ENCODE peak calls at places on chromosomes 5 and 9, in seven cellular contexts. Y is mesendoderm, X is H9, L is H1, S is neuronal stem cell, O is mesenchymal stem cell, F is trophoblast cell. W is an unnamed sample.

GRCh38 chr5:318341-318897 is 3.1 kb upstream of the AHRR start:
- DNase-seq in O (peak), L (no peak), F (peak), Y (peak), X (no peak), S (no peak), W (peak)

GRCh38 chr5:115366223-115366622 is 69.8 kb upstream of the CCDC112 start:
- DNase-seq in Y (peak), S (no peak), L (no peak), X (no peak), F (peak), O (peak), W (peak)

GRCh38 chr9:129517006-129517405 is 103.9 kb downstream of the C9orf50 start:
- DNase-seq in O (no peak), S (no peak), Y (no peak), F (peak), X (no peak), L (no peak), W (no peak)

GRCh38 chr9:19130436-19130835 is 3.1 kb upstream of the PLIN2 start:
- DNase-seq in O (no peak), Y (no peak), S (no peak), F (no peak), L (no peak), X (peak), W (no peak)

GRCh38 chr9:89596937-89597555 is 7.8 kb upstream of the GADD45G start:
- DNase-seq in L (no peak), S (no peak), F (no peak), X (peak), O (no peak), Y (no peak), W (no peak)

GRCh38 chr9:33414263-33414662 is 11.9 kb upstream of the AQP7 start:
- DNase-seq in O (no peak), F (no peak), L (no peak), X (no peak), Y (no peak), S (no peak), W (no peak)

GRCh38 chr9:8890695-8891094 is 1091.1 kb upstream of the DMAC1 start:
- DNase-seq in L (no peak), F (peak), S (no peak), Y (no peak), O (no peak), X (no peak), W (no peak)

GRCh38 chr5:120604898-120605297 is 140.8 kb downstream of the PRR16 start:
- DNase-seq in S (no peak), X (no peak), F (peak), O (peak), Y (no peak), L (no peak), W (peak)

GRCh38 chr5:76548525-76549229 is 74.5 kb downstream of the F2RL2 start:
- DNase-seq in Y (peak), S (no peak), X (no peak), L (no peak), F (no peak), O (no peak), W (no peak)

GRCh38 chr9:134858051-134858841 is 22.4 kb upstream of the FCN2 start:
- DNase-seq in O (no peak), X (peak), S (no peak), F (no peak), Y (no peak), L (no peak), W (peak)

GRCh38 chr9:117180896-117181456 is 233.9 kb downstream of the ASTN2 start:
- DNase-seq in X (no peak), F (peak), O (peak), S (no peak), Y (no peak), L (no peak), W (no peak)

GRCh38 chr5:124738751-124739559 is 7.5 kb downstream of the ZNF608 start:
- DNase-seq in F (no peak), Y (peak), X (peak), S (peak), L (peak), O (peak), W (no peak)

GRCh38 chr5:135492319-135492626 is 40.1 kb upstream of the TIFAB start:
- DNase-seq in S (no peak), L (no peak), O (no peak), X (no peak), Y (no peak), F (no peak), W (no peak)

GRCh38 chr5:59583151-59583809 is 310.2 kb downstream of the PDE4D start:
- DNase-seq in X (no peak), Y (no peak), S (no peak), L (no peak), F (no peak), O (no peak), W (no peak)

GRCh38 chr9:135343733-135344522 is 135.7 kb upstream of the PPP1R26 start:
- DNase-seq in Y (peak), S (peak), F (peak), X (peak), O (no peak), L (peak), W (peak)

GRCh38 chr5:41951224-41951623 is 26.1 kb downstream of the FBXO4 start:
- DNase-seq in X (no peak), F (no peak), L (no peak), O (no peak), Y (no peak), S (no peak), W (no peak)

GRCh38 chr5:428754-429452 is 14.1 kb upstream of the EXOC3 start:
- DNase-seq in O (no peak), X (no peak), F (no peak), L (no peak), S (no peak), Y (no peak), W (no peak)

GRCh38 chr9:92763721-92764380 is 782 bp downstream of the BICD2 start:
- DNase-seq in F (no peak), Y (no peak), O (peak), S (peak), X (peak), L (no peak), W (no peak)

GRCh38 chr9:83449166-83449565 is 89.0 kb downstream of the FRMD3 start:
- DNase-seq in Y (no peak), S (no peak), O (no peak), F (no peak), X (no peak), L (no peak), W (no peak)

DNA sequence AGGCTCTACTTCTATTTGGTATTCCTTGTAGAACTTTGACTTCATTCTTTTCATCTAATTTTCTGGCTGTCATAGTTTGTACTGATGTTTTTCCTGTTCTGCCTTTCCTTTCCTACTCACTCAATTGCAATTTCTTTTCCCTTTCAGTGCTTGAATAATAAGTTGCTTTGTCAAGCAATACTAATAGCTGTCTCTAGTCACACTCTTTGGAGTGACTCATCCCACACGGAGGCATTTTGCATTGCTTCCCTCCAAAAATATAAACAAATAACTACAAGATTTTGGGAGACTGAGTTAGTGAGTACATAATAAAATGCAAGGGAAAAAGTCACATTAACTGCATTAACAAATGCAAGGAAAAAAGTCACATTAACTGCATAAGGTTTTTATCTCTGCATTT is 465.9 kb downstream of the CDH9 start:
- DNase-seq in L (no peak), F (no peak), S (no peak), Y (no peak), X (no peak), O (peak), W (no peak)
- H3K18ac ChIP-seq in L (no peak), F (no peak), S (no peak), Y (no peak), X (no peak), O (no peak), W (no peak)

GRCh38 chr9:68999393-69000105 is 14.4 kb downstream of the PRKACG start:
- DNase-seq in Y (peak), S (peak), L (peak), F (peak), O (peak), X (peak), W (peak)

GRCh38 chr9:68998812-68999211 is 15.1 kb downstream of the PRKACG start:
- DNase-seq in L (no peak), S (no peak), Y (peak), O (no peak), X (no peak), F (no peak), W (no peak)

GRCh38 chr9:69001921-69002320 is 12.0 kb downstream of the PRKACG start:
- DNase-seq in L (no peak), F (no peak), Y (no peak), X (no peak), S (no peak), O (no peak), W (no peak)

GRCh38 chr9:69004836-69005235 is 9.1 kb downstream of the PRKACG start:
- DNase-seq in O (no peak), F (no peak), S (no peak), L (no peak), X (no peak), Y (no peak), W (peak)

GRCh38 chr9:69003051-69003450 is 10.9 kb downstream of the PRKACG start:
- DNase-seq in F (no peak), S (no peak), Y (no peak), X (no peak), L (no peak), O (no peak), W (no peak)
- H3K18ac ChIP-seq in F (no peak), S (no peak), Y (no peak), X (no peak), L (no peak), O (no peak), W (no peak)

DNA sequence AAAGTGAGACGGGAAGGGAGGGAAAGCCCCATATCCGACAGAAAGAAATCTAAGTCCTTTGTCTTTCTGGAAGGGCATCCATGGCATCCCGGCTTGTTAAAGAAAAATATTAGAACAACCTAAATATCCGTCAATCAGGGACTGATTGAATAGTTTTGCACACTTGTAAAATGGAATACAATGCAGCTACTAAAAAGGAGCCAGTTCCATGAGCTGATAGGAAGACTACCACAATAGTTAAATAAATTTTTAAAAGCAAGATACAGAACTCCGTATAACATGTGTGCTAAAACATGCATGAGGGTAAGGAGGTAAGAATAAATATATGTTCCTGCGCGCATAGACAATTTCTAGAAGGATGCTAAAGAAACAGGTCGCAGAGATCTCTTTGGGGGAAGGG is 12.8 kb upstream of the GNPDA1 start:
- DNase-seq in Y (no peak), L (no peak), O (no peak), X (no peak), S (no peak), F (no peak), W (no peak)
- H3K18ac ChIP-seq in Y (no peak), L (no peak), O (no peak), X (no peak), S (no peak), F (no peak), W (no peak)

DNA sequence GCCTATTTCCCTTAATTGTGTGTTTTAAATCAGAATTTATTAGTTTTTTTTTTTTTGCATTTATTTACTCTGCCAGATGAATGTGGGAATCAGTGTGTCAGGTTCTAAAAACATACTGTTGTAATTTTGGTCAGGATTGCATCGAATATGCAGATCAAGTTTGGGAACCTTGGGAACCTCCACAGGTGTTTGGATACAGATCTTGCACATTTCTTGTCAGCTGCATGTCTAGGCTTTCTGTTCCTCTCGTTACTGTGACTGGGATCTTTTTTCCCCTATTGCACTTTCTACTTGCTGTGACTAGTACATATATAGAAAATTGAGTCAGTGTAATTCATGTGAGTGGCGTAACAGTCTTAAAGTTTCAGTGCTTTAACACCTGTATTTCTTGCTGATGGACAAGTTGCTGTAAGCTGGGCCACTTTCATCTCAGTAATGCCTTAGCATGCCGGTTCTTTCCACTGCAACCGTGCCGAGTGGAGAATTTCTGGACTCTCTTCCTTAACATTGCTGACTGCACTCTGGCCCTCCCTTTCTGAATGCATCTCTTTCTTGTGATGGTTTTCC is 112.5 kb downstream of the TENT4A start:
- DNase-seq in L (no peak), X (no peak), Y (no peak), S (no peak), O (no peak), F (no peak), W (no peak)
- H3K18ac ChIP-seq in L (no peak), X (no peak), Y (no peak), S (no peak), O (no peak), F (no peak), W (no peak)

GRCh38 chr5:168976311-168976893 is 324.5 kb downstream of the SLIT3 start:
- DNase-seq in O (no peak), X (no peak), Y (no peak), S (no peak), F (no peak), L (no peak), W (no peak)

GRCh38 chr5:168978500-168978899 is 322.4 kb downstream of the SLIT3 start:
- DNase-seq in X (no peak), F (no peak), Y (no peak), S (no peak), O (no peak), L (no peak), W (no peak)

GRCh38 chr5:168979140-168979539 is 321.8 kb downstream of the SLIT3 start:
- DNase-seq in S (no peak), X (no peak), L (no peak), F (no peak), O (no peak), Y (no peak), W (no peak)

GRCh38 chr5:168975331-168975730 is 325.6 kb downstream of the SLIT3 start:
- DNase-seq in L (no peak), X (no peak), F (no peak), O (no peak), S (no peak), Y (no peak), W (no peak)

GRCh38 chr5:168978015-168978414 is 322.9 kb downstream of the SLIT3 start:
- DNase-seq in O (no peak), F (peak), S (no peak), Y (no peak), X (no peak), L (no peak), W (peak)
- H3K18ac ChIP-seq in O (no peak), F (no peak), S (no peak), Y (no peak), X (no peak), L (no peak), W (no peak)

GRCh38 chr5:173753307-173754168 is 134.6 kb upstream of the CPEB4 start:
- DNase-seq in X (peak), S (peak), L (peak), Y (peak), O (peak), F (peak), W (peak)
- H3K18ac ChIP-seq in X (peak), S (peak), L (peak), Y (peak), O (peak), F (peak), W (peak)

DNA sequence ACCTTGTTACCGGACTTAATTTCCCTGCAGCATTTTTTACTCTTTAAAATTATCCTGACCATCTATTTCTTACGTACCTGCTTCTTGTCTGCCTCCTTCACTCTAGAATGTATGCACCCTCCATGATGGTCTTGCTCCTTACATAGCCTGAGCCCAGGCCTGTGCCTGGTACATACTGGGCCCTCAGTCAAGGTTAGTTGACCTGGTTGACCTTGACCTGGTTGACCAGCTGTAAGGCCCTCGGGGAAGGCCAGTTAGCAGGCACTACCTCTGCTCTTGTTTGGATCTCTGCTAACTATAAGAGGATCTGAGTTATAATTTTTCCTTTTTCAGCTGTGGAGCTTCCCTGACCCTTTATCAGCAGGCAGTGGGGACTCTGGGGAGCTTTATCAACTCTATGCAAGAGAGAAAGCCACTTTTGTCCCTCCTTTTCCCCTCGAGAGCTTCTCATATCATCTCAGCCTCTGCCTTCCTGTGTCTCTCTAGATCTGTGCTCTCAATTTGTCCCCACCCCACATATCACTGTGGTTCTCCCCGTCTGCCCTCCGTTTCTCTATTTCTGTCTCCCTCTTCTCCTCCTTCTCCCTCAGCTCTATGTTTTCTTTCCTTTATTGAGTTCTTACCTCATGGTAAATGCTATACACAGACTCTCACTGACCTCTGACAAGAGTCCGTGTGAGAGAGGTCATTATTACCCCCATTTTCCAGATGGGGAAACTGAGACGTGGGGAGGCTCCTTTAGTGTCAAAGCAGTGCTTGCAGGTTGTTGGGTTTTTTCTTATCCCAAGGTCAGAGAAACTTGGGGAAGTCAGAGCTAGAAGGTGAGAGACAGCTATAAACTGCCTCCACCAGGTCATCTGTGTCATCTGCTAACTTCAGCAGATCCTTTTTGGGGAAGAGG is 28.6 kb downstream of the SPRY4 start:
- DNase-seq in L (no peak), X (no peak), Y (peak), F (no peak), S (no peak), O (no peak), W (no peak)
- H3K18ac ChIP-seq in L (peak), X (no peak), Y (peak), F (peak), S (no peak), O (peak), W (peak)

GRCh38 chr5:180155331-180155881 is 53.6 kb downstream of the RASGEF1C start:
- DNase-seq in L (no peak), Y (no peak), X (no peak), S (no peak), F (no peak), O (no peak), W (no peak)

GRCh38 chr5:180153991-180154390 is 55.0 kb downstream of the RASGEF1C start:
- DNase-seq in L (no peak), X (no peak), S (no peak), Y (no peak), F (no peak), O (no peak), W (no peak)

GRCh38 chr5:180154821-180155220 is 54.2 kb downstream of the RASGEF1C start:
- DNase-seq in O (no peak), S (no peak), X (no peak), F (no peak), Y (no peak), L (no peak), W (no peak)

GRCh38 chr5:180157866-180158265 is 51.1 kb downstream of the RASGEF1C start:
- DNase-seq in X (no peak), L (no peak), O (no peak), S (no peak), F (no peak), Y (no peak), W (no peak)

GRCh38 chr5:180156141-180156540 is 52.9 kb downstream of the RASGEF1C start:
- DNase-seq in F (no peak), L (no peak), S (no peak), Y (peak), X (peak), O (no peak), W (no peak)
- H3K18ac ChIP-seq in F (no peak), L (no peak), S (no peak), Y (no peak), X (no peak), O (no peak), W (no peak)